ENCODE peak calls at places on chromosomes 5 and 9, in four cellular contexts. One of them, this sample, is unnamed. For H3K27me3, the result is how much of the 10 kb centered on the place peaks cover.

GRCh38 chr9:33024126-33024965 is 727 bp upstream of the DNAJA1 start:
- DNase-seq in mesendoderm: peak
- DNase-seq in GM12878: no peak
- DNase-seq in fibroblast of lung: peak
- DNase-seq in this sample: peak

GRCh38 chr5:116444373-116445058 is 130.1 kb downstream of the SEMA6A start:
- DNase-seq in mesendoderm: no peak
- DNase-seq in GM12878: no peak
- DNase-seq in fibroblast of lung: no peak
- DNase-seq in this sample: no peak

GRCh38 chr9:137021979-137022619 is 5.9 kb downstream of the ABCA2 start:
- DNase-seq in mesendoderm: peak
- DNase-seq in GM12878: no peak
- DNase-seq in fibroblast of lung: peak
- DNase-seq in this sample: peak

GRCh38 chr9:136697821-136698526 is 10.7 kb upstream of the AGPAT2 start:
- DNase-seq in mesendoderm: no peak
- DNase-seq in GM12878: no peak
- DNase-seq in fibroblast of lung: no peak
- DNase-seq in this sample: no peak

GRCh38 chr9:93569775-93570174 is 6.6 kb upstream of the PHF2 start:
- DNase-seq in mesendoderm: no peak
- DNase-seq in GM12878: no peak
- DNase-seq in fibroblast of lung: no peak
- DNase-seq in this sample: no peak

GRCh38 chr5:122350496-122350895 is 38.5 kb downstream of the SNCAIP start:
- DNase-seq in mesendoderm: no peak
- DNase-seq in GM12878: no peak
- DNase-seq in fibroblast of lung: peak
- DNase-seq in this sample: no peak

GRCh38 chr5:59732806-59733205 is 160.7 kb downstream of the PDE4D start:
- DNase-seq in mesendoderm: no peak
- DNase-seq in GM12878: no peak
- DNase-seq in fibroblast of lung: no peak
- DNase-seq in this sample: no peak

GRCh38 chr5:167684251-167684650 is 607.2 kb upstream of the WWC1 start:
- DNase-seq in mesendoderm: no peak
- DNase-seq in GM12878: no peak
- DNase-seq in fibroblast of lung: no peak
- DNase-seq in this sample: no peak

GRCh38 chr5:179974946-179975712 is 67.4 kb upstream of the TBC1D9B start:
- DNase-seq in mesendoderm: peak
- DNase-seq in GM12878: no peak
- DNase-seq in fibroblast of lung: peak
- DNase-seq in this sample: peak

GRCh38 chr5:57184322-57184721 is 10.5 kb downstream of the GPBP1 start:
- DNase-seq in mesendoderm: peak
- DNase-seq in GM12878: no peak
- DNase-seq in fibroblast of lung: no peak
- DNase-seq in this sample: no peak

GRCh38 chr9:104313396-104314110 is 190.5 kb upstream of the OR13F1 start:
- DNase-seq in mesendoderm: peak
- DNase-seq in GM12878: no peak
- DNase-seq in fibroblast of lung: no peak
- DNase-seq in this sample: no peak

GRCh38 chr5:135013947-135014570 is 20.0 kb downstream of the PITX1 start:
- DNase-seq in mesendoderm: no peak
- DNase-seq in GM12878: no peak
- DNase-seq in fibroblast of lung: peak
- DNase-seq in this sample: no peak

GRCh38 chr9:114372971-114373591 is 14.7 kb downstream of the AKNA start:
- DNase-seq in mesendoderm: no peak
- DNase-seq in GM12878: peak
- DNase-seq in fibroblast of lung: no peak
- DNase-seq in this sample: peak

GRCh38 chr5:6703791-6704190 is 9.4 kb upstream of the TENT4A start:
- DNase-seq in mesendoderm: no peak
- DNase-seq in GM12878: no peak
- DNase-seq in fibroblast of lung: peak
- DNase-seq in this sample: no peak

GRCh38 chr5:67515020-67515689 is 318.6 kb upstream of the CD180 start:
- DNase-seq in mesendoderm: no peak
- DNase-seq in GM12878: no peak
- DNase-seq in fibroblast of lung: no peak
- DNase-seq in this sample: peak

GRCh38 chr9:99752710-99753109 is 69.0 kb upstream of the NR4A3 start:
- DNase-seq in mesendoderm: no peak
- DNase-seq in GM12878: no peak
- DNase-seq in fibroblast of lung: peak
- DNase-seq in this sample: no peak

GRCh38 chr9:130607640-130608420 is 28.5 kb downstream of the FUBP3 start:
- DNase-seq in mesendoderm: no peak
- DNase-seq in GM12878: no peak
- DNase-seq in fibroblast of lung: peak
- DNase-seq in this sample: no peak

GRCh38 chr5:103458497-103459040 is 104.0 kb downstream of the NUDT12 start:
- DNase-seq in mesendoderm: no peak
- DNase-seq in GM12878: no peak
- DNase-seq in fibroblast of lung: no peak
- DNase-seq in this sample: no peak

GRCh38 chr5:8954801-8955200 is 591.1 kb downstream of the SEMA5A start:
- DNase-seq in mesendoderm: no peak
- DNase-seq in GM12878: no peak
- DNase-seq in fibroblast of lung: peak
- DNase-seq in this sample: no peak

GRCh38 chr9:115359011-115359780 is 241.2 kb upstream of the TNC start:
- DNase-seq in mesendoderm: peak
- DNase-seq in GM12878: no peak
- DNase-seq in fibroblast of lung: no peak
- DNase-seq in this sample: no peak

GRCh38 chr9:136321561-136321960 is 5.8 kb upstream of the GPSM1 start:
- DNase-seq in mesendoderm: no peak
- DNase-seq in GM12878: no peak
- DNase-seq in fibroblast of lung: no peak
- DNase-seq in this sample: no peak

GRCh38 chr9:32350682-32351081 is 33.8 kb upstream of the ACO1 start:
- DNase-seq in mesendoderm: peak
- DNase-seq in GM12878: no peak
- DNase-seq in fibroblast of lung: peak
- DNase-seq in this sample: no peak

GRCh38 chr5:80245986-80246781 is 9.7 kb downstream of the SERINC5 start:
- DNase-seq in mesendoderm: peak
- DNase-seq in GM12878: no peak
- DNase-seq in fibroblast of lung: peak
- DNase-seq in this sample: no peak

GRCh38 chr5:51495672-51496071 is 112.4 kb downstream of the ISL1 start:
- DNase-seq in mesendoderm: peak
- DNase-seq in GM12878: no peak
- DNase-seq in fibroblast of lung: peak
- DNase-seq in this sample: no peak

GRCh38 chr5:27125856-27126255 is 87.5 kb upstream of the CDH9 start:
- DNase-seq in mesendoderm: peak
- DNase-seq in GM12878: no peak
- DNase-seq in fibroblast of lung: no peak
- DNase-seq in this sample: no peak

GRCh38 chr9:7177383-7177782 is 419.6 kb downstream of the KDM4C start:
- DNase-seq in mesendoderm: no peak
- DNase-seq in GM12878: no peak
- DNase-seq in fibroblast of lung: no peak
- DNase-seq in this sample: no peak

GRCh38 chr9:135136481-135136880 is 49.0 kb downstream of the OLFM1 start:
- DNase-seq in mesendoderm: no peak
- DNase-seq in GM12878: no peak
- DNase-seq in fibroblast of lung: no peak
- DNase-seq in this sample: no peak

GRCh38 chr9:89247431-89248370 is 63.3 kb upstream of the CKS2 start:
- DNase-seq in mesendoderm: peak
- DNase-seq in GM12878: no peak
- DNase-seq in fibroblast of lung: peak
- DNase-seq in this sample: no peak

GRCh38 chr5:137743031-137743640 is 7.2 kb upstream of the KLHL3 start:
- DNase-seq in mesendoderm: peak
- DNase-seq in GM12878: no peak
- DNase-seq in fibroblast of lung: peak
- DNase-seq in this sample: no peak

GRCh38 chr9:114385412-114386181 is 2.2 kb downstream of the AKNA start:
- DNase-seq in mesendoderm: peak
- DNase-seq in GM12878: peak
- DNase-seq in fibroblast of lung: peak
- DNase-seq in this sample: peak

GRCh38 chr9:121267689-121268597 is at the start of gene GSN:
- DNase-seq in mesendoderm: peak
- DNase-seq in GM12878: no peak
- DNase-seq in fibroblast of lung: peak
- DNase-seq in this sample: peak

GRCh38 chr5:45094876-45095275 is 286.1 kb downstream of the MRPS30 start:
- DNase-seq in mesendoderm: no peak
- DNase-seq in GM12878: no peak
- DNase-seq in fibroblast of lung: no peak
- DNase-seq in this sample: no peak

GRCh38 chr5:88663793-88664216 is 219.2 kb downstream of the MEF2C start:
- DNase-seq in mesendoderm: no peak
- DNase-seq in GM12878: no peak
- DNase-seq in fibroblast of lung: no peak
- DNase-seq in this sample: no peak

GRCh38 chr5:88664630-88665029 is 218.4 kb downstream of the MEF2C start:
- DNase-seq in mesendoderm: no peak
- DNase-seq in GM12878: no peak
- DNase-seq in fibroblast of lung: no peak
- DNase-seq in this sample: no peak

GRCh38 chr5:88667187-88668141 is 215.5 kb downstream of the MEF2C start:
- DNase-seq in mesendoderm: no peak
- DNase-seq in GM12878: no peak
- DNase-seq in fibroblast of lung: no peak
- DNase-seq in this sample: no peak

GRCh38 chr5:88666761-88667186 is 216.2 kb downstream of the MEF2C start:
- DNase-seq in mesendoderm: peak
- DNase-seq in GM12878: no peak
- DNase-seq in fibroblast of lung: no peak
- DNase-seq in this sample: no peak

GRCh38 chr5:88665750-88666215 is 217.2 kb downstream of the MEF2C start:
- DNase-seq in mesendoderm: no peak
- DNase-seq in GM12878: no peak
- DNase-seq in fibroblast of lung: no peak
- DNase-seq in this sample: no peak
- H3K27me3 ChIP-seq in mesendoderm: under half
- H3K27me3 ChIP-seq in GM12878: under half
- H3K27me3 ChIP-seq in fibroblast of lung: half or more
- H3K27me3 ChIP-seq in this sample: under half

GRCh38 chr9:122374885-122375420 is 4.1 kb downstream of the PTGS1 start:
- DNase-seq in mesendoderm: peak
- DNase-seq in GM12878: no peak
- DNase-seq in fibroblast of lung: peak
- DNase-seq in this sample: no peak
- H3K4me3 ChIP-seq in mesendoderm: no peak
- H3K4me3 ChIP-seq in GM12878: no peak
- H3K4me3 ChIP-seq in fibroblast of lung: peak
- H3K4me3 ChIP-seq in this sample: no peak

GRCh38 chr5:88682797-88683496 is 200.0 kb downstream of the MEF2C start:
- DNase-seq in mesendoderm: no peak
- DNase-seq in GM12878: no peak
- DNase-seq in fibroblast of lung: no peak
- DNase-seq in this sample: no peak
- H3K27me3 ChIP-seq in mesendoderm: half or more
- H3K27me3 ChIP-seq in GM12878: under half
- H3K27me3 ChIP-seq in fibroblast of lung: half or more
- H3K27me3 ChIP-seq in this sample: under half

GRCh38 chr5:95081500-95082355 is 203.2 kb downstream of the MCTP1 start:
- DNase-seq in mesendoderm: peak
- DNase-seq in GM12878: peak
- DNase-seq in fibroblast of lung: peak
- DNase-seq in this sample: peak

GRCh38 chr5:95078868-95079267 is 206.0 kb downstream of the MCTP1 start:
- DNase-seq in mesendoderm: no peak
- DNase-seq in GM12878: no peak
- DNase-seq in fibroblast of lung: no peak
- DNase-seq in this sample: no peak

GRCh38 chr5:95083606-95084005 is 201.3 kb downstream of the MCTP1 start:
- DNase-seq in mesendoderm: no peak
- DNase-seq in GM12878: no peak
- DNase-seq in fibroblast of lung: no peak
- DNase-seq in this sample: no peak

GRCh38 chr5:95080026-95080425 is 204.9 kb downstream of the MCTP1 start:
- DNase-seq in mesendoderm: no peak
- DNase-seq in GM12878: no peak
- DNase-seq in fibroblast of lung: peak
- DNase-seq in this sample: no peak

GRCh38 chr5:95080456-95080855 is 204.4 kb downstream of the MCTP1 start:
- DNase-seq in mesendoderm: no peak
- DNase-seq in GM12878: no peak
- DNase-seq in fibroblast of lung: peak
- DNase-seq in this sample: no peak
- H3K4me3 ChIP-seq in mesendoderm: no peak
- H3K4me3 ChIP-seq in GM12878: peak
- H3K4me3 ChIP-seq in fibroblast of lung: peak
- H3K4me3 ChIP-seq in this sample: peak

DNA sequence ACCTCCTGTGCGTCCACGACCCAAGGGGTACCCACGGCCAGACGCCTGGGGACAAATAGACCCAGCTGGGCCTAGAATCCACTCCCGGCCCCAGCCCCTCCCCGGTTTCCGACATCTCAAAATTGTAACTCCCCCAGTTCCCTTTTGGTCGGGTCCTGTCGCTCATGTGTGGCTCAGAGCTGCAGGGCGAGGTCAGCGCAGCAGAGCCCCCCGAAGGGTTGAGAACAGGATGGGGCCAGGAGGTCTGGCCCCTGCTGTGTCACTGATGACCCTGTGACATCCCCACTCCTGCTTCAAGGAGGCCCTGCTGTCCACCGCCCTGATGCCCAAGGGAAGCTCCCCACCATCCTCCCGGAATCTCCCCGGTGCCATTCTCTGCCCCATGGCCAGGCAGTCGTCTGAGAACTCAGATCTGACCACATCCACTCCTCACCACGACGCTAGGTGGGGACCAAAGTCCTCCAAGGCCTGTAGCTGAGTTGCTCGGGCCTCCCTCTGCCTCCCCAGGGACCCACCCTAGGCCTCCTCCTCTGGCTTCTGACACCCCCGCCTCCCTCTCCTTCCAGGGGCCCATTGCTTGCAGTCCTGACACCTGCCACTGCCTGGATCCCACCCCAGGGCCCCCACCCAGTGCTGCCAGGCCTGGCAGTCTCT is 3.9 kb downstream of the SLC9A3 start:
- DNase-seq in mesendoderm: no peak
- DNase-seq in GM12878: no peak
- DNase-seq in fibroblast of lung: no peak
- DNase-seq in this sample: no peak
- H3K27me3 ChIP-seq in mesendoderm: under half
- H3K27me3 ChIP-seq in GM12878: under half
- H3K27me3 ChIP-seq in fibroblast of lung: under half
- H3K27me3 ChIP-seq in this sample: under half

GRCh38 chr5:160198886-160199409 is 30.4 kb upstream of the FABP6 start:
- DNase-seq in mesendoderm: peak
- DNase-seq in GM12878: no peak
- DNase-seq in fibroblast of lung: no peak
- DNase-seq in this sample: no peak
- H3K4me3 ChIP-seq in mesendoderm: no peak
- H3K4me3 ChIP-seq in GM12878: no peak
- H3K4me3 ChIP-seq in fibroblast of lung: peak
- H3K4me3 ChIP-seq in this sample: no peak

GRCh38 chr9:116387934-116388714 is 234.5 kb downstream of the PAPPA start:
- DNase-seq in mesendoderm: no peak
- DNase-seq in GM12878: no peak
- DNase-seq in fibroblast of lung: no peak
- DNase-seq in this sample: no peak
- H3K27me3 ChIP-seq in mesendoderm: under half
- H3K27me3 ChIP-seq in GM12878: under half
- H3K27me3 ChIP-seq in fibroblast of lung: under half
- H3K27me3 ChIP-seq in this sample: under half